ENCODE peak calls at places on chromosomes 2 and 18, in six cellular contexts. N is T1000, T is C1 segment of cervical spinal cord, A is GF-D8, O is activated gamma-delta T cell treated with Interleukin-2 at 50 U/mL for 16 hours, K is body of pancreas. G is an unnamed sample.

GRCh38 chr2:172438064-172438421 is 10.7 kb downstream of the ITGA6 start:
- DNase-seq in T (no peak), A (no peak), O (no peak), N (no peak), K (no peak), G (no peak)

GRCh38 chr2:134718095-134718955 is 475 bp downstream of the TMEM163 start:
- DNase-seq in T (no peak), K (peak), A (no peak), O (no peak), N (no peak), G (no peak)

GRCh38 chr18:25229080-25229479 is 122.9 kb downstream of the ZNF521 start:
- DNase-seq in N (no peak), O (no peak), A (peak), T (no peak), K (no peak), G (peak)

GRCh38 chr2:18518116-18519111 is 42.0 kb downstream of the RDH14 start:
- DNase-seq in T (no peak), K (no peak), N (no peak), O (no peak), A (no peak), G (no peak)

GRCh38 chr2:101188683-101189405 is 37.7 kb upstream of the TBC1D8 start:
- DNase-seq in A (no peak), N (no peak), K (peak), O (no peak), T (no peak), G (no peak)

GRCh38 chr2:96164459-96165184 is 19.4 kb upstream of the DUSP2 start:
- DNase-seq in K (no peak), N (no peak), O (peak), A (no peak), T (no peak), G (no peak)

GRCh38 chr2:27638023-27638637 is 9.3 kb downstream of the GPN1 start:
- DNase-seq in K (no peak), T (no peak), N (no peak), O (no peak), A (no peak), G (peak)

GRCh38 chr18:79405781-79406575 is 10.2 kb downstream of the NFATC1 start:
- DNase-seq in T (no peak), A (peak), N (no peak), K (no peak), O (peak), G (no peak)

GRCh38 chr2:205103699-205104098 is 558.4 kb downstream of the PARD3B start:
- DNase-seq in N (no peak), A (no peak), K (no peak), T (no peak), O (no peak), G (no peak)

GRCh38 chr2:101429453-101429852 is 42.1 kb upstream of the CREG2 start:
- DNase-seq in N (no peak), T (no peak), A (no peak), O (no peak), K (no peak), G (no peak)

GRCh38 chr2:32384529-32384928 is 27.7 kb downstream of the BIRC6 start:
- DNase-seq in K (peak), O (no peak), N (no peak), A (peak), T (no peak), G (no peak)

GRCh38 chr18:39527465-39527864 is 1961.9 kb upstream of the CELF4 start:
- DNase-seq in T (no peak), O (no peak), N (no peak), A (no peak), K (no peak), G (no peak)

GRCh38 chr18:54798186-54798585 is 30.1 kb upstream of the RAB27B start:
- DNase-seq in T (no peak), A (no peak), N (no peak), O (no peak), K (no peak), G (no peak)

GRCh38 chr2:239634769-239635168 is 233.9 kb upstream of the HDAC4 start:
- DNase-seq in A (no peak), N (no peak), K (no peak), O (no peak), T (no peak), G (no peak)

GRCh38 chr2:43024515-43024962 is 201.9 kb downstream of the ZFP36L2 start:
- DNase-seq in O (peak), N (no peak), T (no peak), K (peak), A (no peak), G (no peak)

GRCh38 chr2:215793747-215794595 is 219.4 kb downstream of the MREG start:
- DNase-seq in N (peak), O (no peak), T (no peak), A (peak), K (no peak), G (peak)

GRCh38 chr2:85452237-85452636 is 33.7 kb downstream of the SH2D6 start:
- DNase-seq in A (no peak), T (no peak), O (no peak), N (no peak), K (no peak), G (no peak)

GRCh38 chr2:203787954-203788353 is 79.6 kb upstream of the CTLA4 start:
- DNase-seq in N (no peak), A (no peak), T (no peak), O (no peak), K (no peak), G (no peak)

GRCh38 chr18:6891788-6892187 is 162.3 kb downstream of the ARHGAP28 start:
- DNase-seq in O (no peak), K (no peak), T (no peak), N (no peak), A (no peak), G (no peak)

G was measured in BJ.